ENCODE peak calls at places on chromosomes 7 and 10, in four cellular contexts. Y is dorsolateral prefrontal cortex; B is breast epithelium; W is stimulated activated naive CD8-positive, alpha-beta T cell treated with anti-CD3 and anti-CD28 coated beads, Interleukin-15, Interleukin-2, amounts not matched to agents 100 U/mL and 50 U/mL, for 24 hours. F is an unnamed sample.

GRCh38 chr7:3154881-3155494 is 111.3 kb upstream of the CARD11 start:
- DNase-seq in Y (no peak), B (no peak), W (peak), F (peak)

GRCh38 chr7:71131256-71131752 is 640 bp upstream of the GALNT17 start:
- DNase-seq in Y (peak), B (no peak), W (peak), F (no peak)

GRCh38 chr10:30151581-30152389 is 92.4 kb upstream of the JCAD start:
- DNase-seq in Y (no peak), B (no peak), W (no peak), F (peak)

GRCh38 chr7:128358233-128358632 is 3.3 kb downstream of the PRRT4 start:
- DNase-seq in Y (no peak), B (no peak), W (no peak), F (no peak)

GRCh38 chr7:79778786-79779382 is 325.4 kb upstream of the MAGI2 start:
- DNase-seq in Y (no peak), B (no peak), W (no peak), F (no peak)

GRCh38 chr7:23235688-23236280 is 10.8 kb upstream of the GPNMB start:
- DNase-seq in Y (no peak), B (peak), W (no peak), F (peak)

GRCh38 chr7:92595281-92595680 is 5.1 kb upstream of the FAM133B start:
- DNase-seq in Y (no peak), B (no peak), W (no peak), F (no peak)

GRCh38 chr7:148014473-148014872 is 576.1 kb upstream of the C7orf33 start:
- DNase-seq in Y (no peak), B (no peak), W (no peak), F (no peak)

GRCh38 chr7:158133515-158134271 is 453.9 kb downstream of the PTPRN2 start:
- DNase-seq in Y (peak), B (no peak), W (no peak), F (no peak)

GRCh38 chr7:116782177-116782711 is 80.1 kb upstream of the CAPZA2 start:
- DNase-seq in Y (no peak), B (no peak), W (no peak), F (no peak)

GRCh38 chr7:74993121-74993520 is 28.6 kb downstream of the CASTOR2 start:
- DNase-seq in Y (no peak), B (no peak), W (no peak), F (no peak)

F was measured in HT-29.